ENCODE peak calls at places on chromosome 3, in six cellular contexts. Z is foreskin fibroblast; N is left ventricle myocardium inferior; M is activated CD8-positive, alpha-beta T cell treated with anti-CD3 and anti-CD28 coated beads for 36 hours; R is Peyer's patch; W is endothelial cell. D is an unnamed sample.

GRCh38 chr3:37521403-37521802 is 340.3 kb upstream of the CTDSPL start:
- DNase-seq in Z (no peak), N (no peak), M (no peak), R (no peak), W (no peak), D (no peak)

GRCh38 chr3:132573657-132574260 is 23.3 kb upstream of the ACKR4 start:
- DNase-seq in Z (no peak), N (no peak), M (no peak), R (no peak), W (no peak), D (no peak)

GRCh38 chr3:141498592-141499223 is 11.9 kb downstream of the RASA2 start:
- DNase-seq in Z (no peak), N (no peak), M (peak; percentile 95), R (peak; percentile 86), W (no peak), D (peak; percentile 86)

GRCh38 chr3:169512991-169513390 is 150.5 kb downstream of the MECOM start:
- DNase-seq in Z (no peak), N (no peak), M (no peak), R (no peak), W (no peak), D (no peak)

GRCh38 chr3:197023998-197024651 is 5.5 kb downstream of the MELTF start:
- DNase-seq in Z (no peak), N (no peak), M (no peak), R (no peak), W (no peak), D (no peak)

GRCh38 chr3:158106773-158107461 is 697 bp upstream of the SHOX2 start:
- DNase-seq in Z (no peak), N (no peak), M (peak; percentile 21), R (no peak), W (peak; percentile 42), D (peak; percentile 19)

GRCh38 chr3:184549793-184550585 is 11.6 kb upstream of the EPHB3 start:
- DNase-seq in Z (no peak), N (no peak), M (no peak), R (no peak), W (no peak), D (no peak)

GRCh38 chr3:194801378-194802124 is 115.9 kb downstream of the FAM43A start:
- DNase-seq in Z (no peak), N (no peak), M (no peak), R (no peak), W (no peak), D (no peak)

GRCh38 chr3:38634133-38634532 is 15.4 kb downstream of the SCN5A start:
- DNase-seq in Z (peak; percentile 39), N (no peak), M (no peak), R (no peak), W (no peak), D (no peak)

GRCh38 chr3:46851364-46852328 is 11.6 kb downstream of the MYL3 start:
- DNase-seq in Z (no peak), N (no peak), M (peak; percentile 0), R (no peak), W (no peak), D (no peak)

GRCh38 chr3:31265646-31266423 is 266.9 kb upstream of the STT3B start:
- DNase-seq in Z (no peak), N (no peak), M (no peak), R (no peak), W (no peak), D (no peak)

GRCh38 chr3:17833786-17834559 is 91.5 kb upstream of the TBC1D5 start:
- DNase-seq in Z (no peak), N (no peak), M (no peak), R (no peak), W (no peak), D (no peak)

GRCh38 chr3:171654809-171655208 is 155.5 kb downstream of the PLD1 start:
- DNase-seq in Z (peak; percentile 36), N (peak; percentile 76), M (no peak), R (no peak), W (no peak), D (no peak)

GRCh38 chr3:125437631-125438435 is 62.7 kb upstream of the ZNF148 start:
- DNase-seq in Z (peak; percentile 21), N (peak; percentile 41), M (peak; percentile 70), R (peak; percentile 46), W (peak; percentile 67), D (peak; percentile 58)

GRCh38 chr3:52820741-52821140 is 9.7 kb downstream of the ITIH4 start:
- DNase-seq in Z (no peak), N (no peak), M (peak; percentile 39), R (no peak), W (peak; percentile 58), D (no peak)

GRCh38 chr3:24504765-24505164 is 10.1 kb upstream of the THRB start:
- DNase-seq in Z (no peak), N (no peak), M (no peak), R (no peak), W (no peak), D (no peak)

GRCh38 chr3:136380530-136380929 is 130.4 kb downstream of the PCCB start:
- DNase-seq in Z (peak; percentile 30), N (no peak), M (no peak), R (no peak), W (no peak), D (no peak)

GRCh38 chr3:195352895-195353488 is 82.0 kb upstream of the XXYLT1 start:
- DNase-seq in Z (peak; percentile 60), N (no peak), M (no peak), R (no peak), W (no peak), D (no peak)

GRCh38 chr3:32882180-32882579 is 64.4 kb downstream of the TRIM71 start:
- DNase-seq in Z (no peak), N (no peak), M (no peak), R (no peak), W (no peak), D (no peak)

GRCh38 chr3:174010902-174011301 is 613.4 kb downstream of the NLGN1 start:
- DNase-seq in Z (no peak), N (no peak), M (no peak), R (no peak), W (no peak), D (no peak)

GRCh38 chr3:39275052-39275451 is 4.8 kb downstream of the CX3CR1 start:
- DNase-seq in Z (peak; percentile 8), N (no peak), M (no peak), R (peak; percentile 5), W (no peak), D (no peak)

GRCh38 chr3:117748131-117748530 is 1038.6 kb downstream of the TUSC7 start:
- DNase-seq in Z (no peak), N (no peak), M (no peak), R (no peak), W (no peak), D (no peak)

GRCh38 chr3:61571516-61572336 is 10.4 kb downstream of the PTPRG start:
- DNase-seq in Z (peak; percentile 69), N (no peak), M (no peak), R (no peak), W (no peak), D (no peak)

GRCh38 chr3:72287941-72288340 is 503.0 kb upstream of the PROK2 start:
- DNase-seq in Z (no peak), N (no peak), M (no peak), R (no peak), W (no peak), D (no peak)
- TF ChIP-seq CTCF in Z (no peak), N (no peak), M (no peak), R (no peak), W (no peak), D (no peak)

DNA sequence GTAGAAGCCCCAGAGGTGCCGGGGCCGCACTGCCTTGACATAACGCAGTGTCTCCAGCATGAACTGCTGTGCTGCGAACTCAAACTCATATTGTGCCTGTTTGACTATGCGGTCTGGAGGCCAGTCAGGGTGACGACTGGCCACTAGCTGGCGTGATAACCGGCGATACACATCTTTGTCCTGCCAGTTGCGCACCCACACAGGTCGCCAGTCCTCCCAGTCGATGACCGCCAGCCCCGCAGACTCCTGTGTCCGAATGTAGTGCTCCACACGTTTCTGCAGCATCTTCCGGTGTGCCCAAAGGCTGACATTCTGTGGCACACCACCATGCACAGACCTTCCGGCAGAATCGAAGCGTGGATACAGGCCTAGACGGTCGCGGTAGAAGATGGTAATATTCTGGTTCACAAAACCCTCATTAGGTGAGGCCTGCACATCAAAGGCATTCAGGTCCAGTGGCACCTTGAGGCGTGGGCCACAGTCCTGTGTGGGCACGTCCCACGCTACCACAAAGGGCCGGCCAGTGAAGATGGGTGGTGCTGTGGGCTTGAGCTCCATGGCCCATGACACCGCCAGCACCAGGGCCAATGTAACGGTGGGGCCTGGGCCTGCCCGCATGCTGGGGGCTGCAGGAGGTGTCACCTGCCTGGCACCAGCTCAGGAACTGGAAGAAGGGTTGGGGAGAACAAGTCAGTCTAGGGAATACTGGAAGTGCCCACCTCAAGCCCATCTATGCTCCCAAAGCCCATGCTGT is 2.5 kb downstream of the HYAL2 start:
- DNase-seq in Z (no peak), N (no peak), M (no peak), R (no peak), W (peak; percentile 4), D (no peak)
- TF ChIP-seq CTCF in Z (no peak), N (peak; percentile 12), M (no peak), R (no peak), W (no peak), D (no peak)

DNA sequence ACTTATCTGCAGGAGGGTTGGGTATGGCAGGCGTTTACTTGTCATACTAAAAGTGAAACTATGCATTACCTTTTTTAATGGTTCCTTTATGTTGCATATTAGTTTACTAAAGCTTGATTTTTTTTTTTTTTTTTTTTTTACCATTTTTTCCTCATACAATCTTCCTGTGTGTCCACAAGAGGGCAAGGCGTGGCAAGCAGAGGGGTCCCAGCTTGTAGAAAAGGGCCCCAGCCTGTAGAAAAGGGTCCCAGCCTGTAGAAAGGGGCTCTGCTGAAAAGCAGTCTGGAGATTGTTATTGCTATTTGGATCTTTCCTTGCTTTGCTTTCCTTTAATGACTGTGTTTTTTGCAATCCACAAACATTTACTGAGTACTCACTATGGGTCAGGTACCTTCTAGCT is 21.9 kb downstream of the MKRN2 start:
- DNase-seq in Z (no peak), N (no peak), M (no peak), R (no peak), W (no peak), D (no peak)
- TF ChIP-seq CTCF in Z (no peak), N (no peak), M (peak; percentile 33), R (no peak), W (no peak), D (no peak)

DNA sequence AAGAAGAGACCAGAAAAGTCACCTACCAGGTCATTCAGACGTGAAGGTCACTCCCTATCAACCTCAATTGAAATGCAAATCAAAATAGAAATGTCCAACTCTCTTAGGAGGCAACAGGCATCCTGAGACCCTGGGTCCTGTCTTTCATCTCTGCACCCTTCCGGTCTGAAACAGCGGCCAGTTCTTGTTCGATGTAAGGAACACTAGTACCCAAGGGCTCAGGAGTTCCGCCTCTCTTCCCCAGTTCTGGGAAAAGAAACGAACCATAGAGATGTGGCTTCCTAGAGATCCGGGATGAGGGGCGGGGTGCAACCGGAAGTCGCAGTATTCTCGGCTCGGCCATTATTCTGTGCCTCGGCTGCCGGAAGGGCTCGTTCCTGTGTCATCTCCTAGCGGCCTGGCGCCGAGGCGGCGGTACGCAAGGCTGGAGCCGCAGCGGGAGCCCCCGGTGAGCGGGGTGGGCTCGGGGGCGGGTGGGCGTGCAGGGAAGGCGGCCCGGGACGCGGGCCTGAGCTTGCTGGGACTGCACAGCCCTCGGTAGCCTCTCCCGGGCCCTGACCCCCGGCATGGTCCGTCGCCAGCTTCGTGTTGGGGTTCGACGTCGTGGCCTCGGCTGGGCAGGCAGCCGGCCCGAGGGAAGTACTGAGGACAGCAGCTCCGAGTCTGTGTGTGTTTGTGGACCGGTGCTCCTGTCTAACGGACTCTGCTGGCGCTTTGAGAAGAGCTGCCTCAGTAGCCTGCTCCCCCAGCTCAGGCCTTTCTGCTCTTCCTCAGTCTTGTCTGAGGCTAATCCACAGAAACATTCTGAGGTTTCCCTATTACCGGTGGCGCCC is at the start of gene ZNF197:
- DNase-seq in Z (peak; percentile 87), N (peak; percentile 86), M (peak; percentile 81), R (peak; percentile 74), W (peak; percentile 70), D (peak; percentile 37)
- TF ChIP-seq CTCF in Z (no peak), N (peak; percentile 32), M (no peak), R (no peak), W (no peak), D (no peak)

D was measured in natural killer cell.